ENCODE peak calls at places on chromosomes 7 and 10, in six cellular contexts. W, J, B, F, Q and A are unnamed samples.

GRCh38 chr10:26296351-26296750 is 79.8 kb downstream of the GAD2 start:
- DNase-seq in W (no peak), J (no peak), B (no peak), F (no peak), Q (no peak), A (no peak)

GRCh38 chr10:58647770-58648169 is 135.1 kb downstream of the BICC1 start:
- DNase-seq in W (no peak), J (no peak), B (no peak), F (no peak), Q (no peak), A (no peak)

GRCh38 chr10:44370731-44371248 is 14.1 kb downstream of the CXCL12 start:
- DNase-seq in W (no peak), J (no peak), B (no peak), F (no peak), Q (no peak), A (no peak)

GRCh38 chr7:6256709-6257535 is 15.5 kb downstream of the CYTH3 start:
- DNase-seq in W (no peak), J (no peak), B (no peak), F (no peak), Q (no peak), A (peak)

GRCh38 chr7:150734293-150734692 is 2.9 kb upstream of the GIMAP5 start:
- DNase-seq in W (no peak), J (no peak), B (no peak), F (no peak), Q (no peak), A (no peak)

GRCh38 chr10:123744226-123744536 is 78.0 kb downstream of the GPR26 start:
- DNase-seq in W (no peak), J (no peak), B (no peak), F (no peak), Q (no peak), A (no peak)

GRCh38 chr10:119518176-119518575 is 24.3 kb downstream of the RGS10 start:
- DNase-seq in W (no peak), J (no peak), B (no peak), F (no peak), Q (no peak), A (no peak)

GRCh38 chr7:83427929-83428328 is 221.0 kb downstream of the SEMA3E start:
- DNase-seq in W (no peak), J (no peak), B (no peak), F (no peak), Q (no peak), A (no peak)

GRCh38 chr7:14639801-14640200 is 262.8 kb downstream of the DGKB start:
- DNase-seq in W (no peak), J (no peak), B (no peak), F (no peak), Q (no peak), A (no peak)

GRCh38 chr10:126430512-126430911 is 42.2 kb upstream of the ADAM12 start:
- DNase-seq in W (no peak), J (no peak), B (no peak), F (no peak), Q (no peak), A (no peak)

GRCh38 chr10:102431452-102432124 is 786 bp downstream of the CUEDC2 start:
- DNase-seq in W (no peak), J (peak), B (no peak), F (no peak), Q (no peak), A (no peak)

GRCh38 chr7:148783801-148784527 is 85.3 kb downstream of the CUL1 start:
- DNase-seq in W (no peak), J (no peak), B (no peak), F (no peak), Q (no peak), A (no peak)

GRCh38 chr10:83357004-83357403 is 782.3 kb upstream of the GHITM start:
- DNase-seq in W (no peak), J (no peak), B (no peak), F (no peak), Q (no peak), A (no peak)

GRCh38 chr10:113187066-113187777 is 237.2 kb downstream of the TCF7L2 start:
- DNase-seq in W (no peak), J (no peak), B (peak), F (no peak), Q (no peak), A (no peak)

GRCh38 chr7:157278791-157279678 is 57.8 kb upstream of the DNAJB6 start:
- DNase-seq in W (no peak), J (peak), B (no peak), F (no peak), Q (peak), A (peak)

GRCh38 chr7:139043823-139044812 is 8.3 kb upstream of the ZC3HAV1L start:
- DNase-seq in W (no peak), J (peak), B (no peak), F (no peak), Q (no peak), A (no peak)

DNA sequence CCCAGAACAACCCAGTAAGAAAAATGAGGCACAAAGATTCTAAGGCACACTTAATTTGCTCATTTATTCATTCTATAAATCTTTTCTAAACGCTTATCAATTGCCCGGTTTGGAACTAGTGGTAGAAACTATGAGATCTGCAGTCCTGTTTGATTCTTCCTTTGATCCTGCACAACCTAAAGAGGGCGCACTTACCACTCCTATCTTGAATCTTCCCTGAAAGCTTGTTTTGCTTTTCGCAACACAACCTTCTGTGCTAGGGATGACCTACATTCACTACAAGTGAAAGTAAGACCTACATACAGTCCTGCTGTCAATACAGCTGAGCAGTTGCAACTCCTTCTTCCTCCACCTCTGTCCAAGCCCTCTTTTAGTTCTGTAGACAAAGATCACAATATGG is 12.6 kb upstream of the ARL4A start:
- DNase-seq in W (no peak), J (peak), B (peak), F (no peak), Q (no peak), A (peak)
- TF ChIP-seq CTCF in W (peak), J (peak), B (peak), F (peak), Q (peak), A (no peak)

GRCh38 chr7:120941064-120941463 is 9.5 kb upstream of the ING3 start:
- DNase-seq in W (no peak), J (no peak), B (no peak), F (no peak), Q (no peak), A (no peak)
- TF ChIP-seq CTCF in W (no peak), J (no peak), B (no peak), F (peak), Q (peak), A (peak)

GRCh38 chr10:93773120-93773519 is 15.4 kb downstream of the LGI1 start:
- DNase-seq in W (no peak), J (peak), B (no peak), F (no peak), Q (no peak), A (no peak)
- TF ChIP-seq CTCF in W (no peak), J (no peak), B (no peak), F (no peak), Q (no peak), A (no peak)

GRCh38 chr7:67738-68395 is 124.5 kb upstream of the FAM20C start:
- DNase-seq in W (no peak), J (no peak), B (no peak), F (no peak), Q (peak), A (no peak)
- TF ChIP-seq CTCF in W (no peak), J (peak), B (no peak), F (no peak), Q (no peak), A (no peak)

DNA sequence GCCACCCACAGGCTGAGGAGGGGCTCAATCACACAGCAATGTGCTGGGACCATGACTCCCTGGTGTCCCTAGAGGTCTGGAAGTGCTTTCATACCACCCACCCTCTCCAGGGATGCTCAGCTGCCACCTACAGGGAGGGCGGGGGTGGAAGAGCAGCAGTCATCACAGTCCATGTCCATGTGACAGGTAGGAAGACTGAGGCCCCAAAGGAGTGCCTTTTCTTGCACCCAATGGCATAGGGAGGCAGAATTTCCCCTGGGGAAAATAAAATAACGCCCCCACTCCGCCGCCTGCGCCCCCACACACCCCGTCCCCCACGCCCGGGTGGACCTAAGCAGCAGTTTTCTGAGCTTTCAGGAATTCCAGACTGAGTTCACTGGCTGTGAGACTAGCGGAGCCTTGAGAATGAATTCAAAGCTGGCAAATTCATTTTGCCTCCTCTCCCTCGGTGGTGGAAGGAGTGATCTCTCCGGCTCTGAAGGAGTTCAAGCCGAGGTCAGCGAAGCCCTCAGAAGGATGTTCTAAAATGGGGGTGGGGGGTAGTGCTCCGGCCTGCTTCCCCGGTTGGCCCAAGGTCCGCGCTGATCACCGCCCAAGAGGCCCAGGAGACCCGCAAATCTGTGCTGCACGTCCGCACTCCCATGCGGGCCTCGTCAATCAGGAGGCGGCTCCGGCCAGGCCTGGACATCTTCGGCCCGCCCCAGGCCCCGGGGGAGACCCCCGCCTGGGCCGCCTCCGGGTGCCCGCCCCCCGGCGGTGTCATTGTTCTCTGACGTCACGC is 2.1 kb upstream of the ZMIZ1 start:
- DNase-seq in W (no peak), J (peak), B (peak), F (no peak), Q (no peak), A (peak)
- TF ChIP-seq CTCF in W (peak), J (peak), B (peak), F (peak), Q (no peak), A (no peak)

GRCh38 chr7:50119815-50120637 is 27.0 kb upstream of the ZPBP start:
- DNase-seq in W (no peak), J (peak), B (peak), F (no peak), Q (no peak), A (peak)
- TF ChIP-seq CTCF in W (no peak), J (peak), B (peak), F (no peak), Q (no peak), A (peak)